ENCODE peak calls at places on chromosomes 3 and 15, in five cellular contexts. One of them, this sample, is unnamed.

GRCh38 chr3:159128628-159129027 is 326.8 kb downstream of the MFSD1 start:
- DNase-seq in ascending aorta: no peak
- DNase-seq in RWPE1: peak; percentile 30
- DNase-seq in fibroblast of pulmonary artery: peak; percentile 72
- DNase-seq in A549: peak; percentile 20
- DNase-seq in this sample: no peak

GRCh38 chr3:129003578-129004112 is 2.5 kb downstream of the EFCC1 start:
- DNase-seq in ascending aorta: no peak
- DNase-seq in RWPE1: peak; percentile 53
- DNase-seq in fibroblast of pulmonary artery: no peak
- DNase-seq in A549: peak; percentile 40
- DNase-seq in this sample: peak; percentile 68

GRCh38 chr3:197539651-197540051 is 16.1 kb downstream of the BDH1 start:
- DNase-seq in ascending aorta: peak; percentile 40
- DNase-seq in RWPE1: peak; percentile 67
- DNase-seq in fibroblast of pulmonary artery: no peak
- DNase-seq in A549: no peak
- DNase-seq in this sample: no peak

GRCh38 chr3:177594096-177594495 is 396.8 kb upstream of the TBL1XR1 start:
- DNase-seq in ascending aorta: no peak
- DNase-seq in RWPE1: no peak
- DNase-seq in fibroblast of pulmonary artery: no peak
- DNase-seq in A549: peak; percentile 66
- DNase-seq in this sample: no peak

GRCh38 chr15:47685141-47685870 is 32.0 kb upstream of the SEMA6D start:
- DNase-seq in ascending aorta: no peak
- DNase-seq in RWPE1: peak; percentile 70
- DNase-seq in fibroblast of pulmonary artery: no peak
- DNase-seq in A549: no peak
- DNase-seq in this sample: no peak

GRCh38 chr3:174126990-174127758 is 729.6 kb downstream of the NLGN1 start:
- DNase-seq in ascending aorta: no peak
- DNase-seq in RWPE1: peak; percentile 1
- DNase-seq in fibroblast of pulmonary artery: no peak
- DNase-seq in A549: no peak
- DNase-seq in this sample: no peak

GRCh38 chr15:53910852-53911251 is 67.4 kb upstream of the UNC13C start:
- DNase-seq in ascending aorta: no peak
- DNase-seq in RWPE1: no peak
- DNase-seq in fibroblast of pulmonary artery: no peak
- DNase-seq in A549: no peak
- DNase-seq in this sample: no peak

GRCh38 chr3:133965033-133965570 is 64.6 kb downstream of the SLCO2A1 start:
- DNase-seq in ascending aorta: no peak
- DNase-seq in RWPE1: no peak
- DNase-seq in fibroblast of pulmonary artery: peak; percentile 28
- DNase-seq in A549: no peak
- DNase-seq in this sample: no peak

GRCh38 chr15:35932541-35932940 is 386.6 kb upstream of the DPH6 start:
- DNase-seq in ascending aorta: no peak
- DNase-seq in RWPE1: no peak
- DNase-seq in fibroblast of pulmonary artery: no peak
- DNase-seq in A549: no peak
- DNase-seq in this sample: no peak

GRCh38 chr3:15443826-15444524 is 16.6 kb downstream of the EAF1 start:
- DNase-seq in ascending aorta: peak; percentile 58
- DNase-seq in RWPE1: no peak
- DNase-seq in fibroblast of pulmonary artery: peak; percentile 61
- DNase-seq in A549: no peak
- DNase-seq in this sample: no peak

GRCh38 chr3:124812291-124813265 is 74.6 kb downstream of the ITGB5 start:
- DNase-seq in ascending aorta: peak; percentile 94
- DNase-seq in RWPE1: peak; percentile 60
- DNase-seq in fibroblast of pulmonary artery: peak; percentile 96
- DNase-seq in A549: peak; percentile 91
- DNase-seq in this sample: peak; percentile 31

GRCh38 chr3:68504185-68504584 is 428.2 kb downstream of the TAFA4 start:
- DNase-seq in ascending aorta: no peak
- DNase-seq in RWPE1: no peak
- DNase-seq in fibroblast of pulmonary artery: no peak
- DNase-seq in A549: no peak
- DNase-seq in this sample: no peak

GRCh38 chr3:28247286-28247685 is 5.9 kb downstream of the CMC1 start:
- DNase-seq in ascending aorta: no peak
- DNase-seq in RWPE1: no peak
- DNase-seq in fibroblast of pulmonary artery: no peak
- DNase-seq in A549: no peak
- DNase-seq in this sample: no peak

GRCh38 chr3:109081746-109082510 is 36.0 kb downstream of the MORC1 start:
- DNase-seq in ascending aorta: no peak
- DNase-seq in RWPE1: peak; percentile 43
- DNase-seq in fibroblast of pulmonary artery: peak; percentile 63
- DNase-seq in A549: peak; percentile 53
- DNase-seq in this sample: peak; percentile 24
- TF ChIP-seq CTCF in ascending aorta: peak; percentile 9
- TF ChIP-seq CTCF in RWPE1: peak; percentile 65
- TF ChIP-seq CTCF in fibroblast of pulmonary artery: peak; percentile 86
- TF ChIP-seq CTCF in A549: peak; percentile 54
- TF ChIP-seq CTCF in this sample: peak; percentile 72

DNA sequence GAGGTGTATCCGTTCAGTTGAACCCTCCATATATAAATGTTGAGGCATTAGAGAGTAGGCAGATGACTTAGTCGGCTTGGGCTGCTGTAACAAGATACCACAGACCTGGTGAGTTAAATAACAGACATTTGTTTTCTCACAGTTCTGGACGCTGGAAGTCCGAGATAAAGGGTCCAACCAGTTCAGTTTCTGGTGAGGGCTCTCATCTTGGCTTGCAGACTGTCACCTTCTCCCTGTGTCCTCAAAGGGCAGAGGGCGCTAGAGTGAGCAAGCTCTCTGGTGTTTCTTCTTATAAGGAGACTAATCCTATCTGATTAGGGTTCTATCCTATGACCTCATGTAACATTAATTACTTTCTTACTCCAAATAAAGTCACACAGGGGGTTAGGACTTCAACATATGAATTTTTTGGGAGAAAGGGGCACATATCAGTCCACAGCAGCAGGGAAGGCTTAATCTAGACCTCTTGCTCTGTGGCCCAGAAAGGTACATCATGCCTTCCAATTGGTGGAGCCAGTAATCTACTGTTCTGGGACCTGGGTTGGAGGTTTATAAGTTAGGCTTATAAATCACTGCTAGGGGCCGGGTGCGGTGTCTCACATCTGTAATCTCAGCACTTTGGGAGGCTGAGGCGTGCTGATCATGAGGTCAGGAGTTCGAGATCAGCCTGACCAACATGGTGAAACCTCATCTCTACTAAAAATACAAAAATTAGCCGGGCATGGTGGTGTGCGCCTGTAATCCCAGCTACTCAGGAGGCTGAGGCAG is 26.3 kb upstream of the SLC28A2 start:
- DNase-seq in ascending aorta: no peak
- DNase-seq in RWPE1: no peak
- DNase-seq in fibroblast of pulmonary artery: no peak
- DNase-seq in A549: no peak
- DNase-seq in this sample: no peak
- TF ChIP-seq CTCF in ascending aorta: no peak
- TF ChIP-seq CTCF in RWPE1: no peak
- TF ChIP-seq CTCF in fibroblast of pulmonary artery: no peak
- TF ChIP-seq CTCF in A549: no peak
- TF ChIP-seq CTCF in this sample: no peak

GRCh38 chr15:58080398-58080797 is 14.9 kb upstream of the ALDH1A2 start:
- DNase-seq in ascending aorta: no peak
- DNase-seq in RWPE1: no peak
- DNase-seq in fibroblast of pulmonary artery: no peak
- DNase-seq in A549: no peak
- DNase-seq in this sample: no peak

GRCh38 chr15:58083526-58083925 is 18.0 kb upstream of the ALDH1A2 start:
- DNase-seq in ascending aorta: no peak
- DNase-seq in RWPE1: no peak
- DNase-seq in fibroblast of pulmonary artery: no peak
- DNase-seq in A549: no peak
- DNase-seq in this sample: no peak

GRCh38 chr15:58081446-58081845 is 15.9 kb upstream of the ALDH1A2 start:
- DNase-seq in ascending aorta: no peak
- DNase-seq in RWPE1: no peak
- DNase-seq in fibroblast of pulmonary artery: no peak
- DNase-seq in A549: no peak
- DNase-seq in this sample: no peak

GRCh38 chr15:58078591-58078990 is 13.1 kb upstream of the ALDH1A2 start:
- DNase-seq in ascending aorta: no peak
- DNase-seq in RWPE1: no peak
- DNase-seq in fibroblast of pulmonary artery: no peak
- DNase-seq in A549: no peak
- DNase-seq in this sample: no peak

DNA sequence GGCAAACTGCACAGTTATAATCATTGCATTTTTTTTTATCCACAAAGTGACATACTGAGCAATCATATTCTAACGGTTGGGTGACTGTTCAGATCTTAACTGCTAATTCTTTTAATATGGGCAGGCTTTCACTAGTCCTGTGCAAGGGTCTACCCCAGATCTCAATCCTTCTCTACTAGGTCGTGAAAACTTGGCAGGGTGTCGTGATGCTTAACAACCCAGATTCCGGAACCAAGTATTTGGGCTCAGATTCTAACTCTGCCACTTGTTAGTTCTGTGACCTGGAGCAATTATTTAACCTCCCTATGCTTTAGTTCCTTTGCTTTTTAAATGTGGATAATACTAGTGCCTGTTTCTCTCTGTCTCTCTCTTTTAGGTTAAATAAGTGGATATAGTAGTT is 16.4 kb upstream of the ALDH1A2 start:
- DNase-seq in ascending aorta: no peak
- DNase-seq in RWPE1: no peak
- DNase-seq in fibroblast of pulmonary artery: no peak
- DNase-seq in A549: no peak
- DNase-seq in this sample: no peak
- TF ChIP-seq CTCF in ascending aorta: no peak
- TF ChIP-seq CTCF in RWPE1: no peak
- TF ChIP-seq CTCF in fibroblast of pulmonary artery: no peak
- TF ChIP-seq CTCF in A549: no peak
- TF ChIP-seq CTCF in this sample: no peak

GRCh38 chr3:14096742-14097141 is 27.9 kb downstream of the CHCHD4 start:
- DNase-seq in ascending aorta: no peak
- DNase-seq in RWPE1: no peak
- DNase-seq in fibroblast of pulmonary artery: no peak
- DNase-seq in A549: peak; percentile 23
- DNase-seq in this sample: no peak
- TF ChIP-seq CTCF in ascending aorta: no peak
- TF ChIP-seq CTCF in RWPE1: no peak
- TF ChIP-seq CTCF in fibroblast of pulmonary artery: no peak
- TF ChIP-seq CTCF in A549: no peak
- TF ChIP-seq CTCF in this sample: no peak

GRCh38 chr3:107913671-107914070 is 177.2 kb downstream of the CD47 start:
- DNase-seq in ascending aorta: no peak
- DNase-seq in RWPE1: no peak
- DNase-seq in fibroblast of pulmonary artery: peak; percentile 96
- DNase-seq in A549: no peak
- DNase-seq in this sample: no peak

GRCh38 chr3:107910713-107911259 is 180.0 kb downstream of the CD47 start:
- DNase-seq in ascending aorta: no peak
- DNase-seq in RWPE1: no peak
- DNase-seq in fibroblast of pulmonary artery: no peak
- DNase-seq in A549: no peak
- DNase-seq in this sample: no peak

GRCh38 chr3:107916166-107916565 is 174.7 kb downstream of the CD47 start:
- DNase-seq in ascending aorta: no peak
- DNase-seq in RWPE1: no peak
- DNase-seq in fibroblast of pulmonary artery: no peak
- DNase-seq in A549: no peak
- DNase-seq in this sample: no peak

DNA sequence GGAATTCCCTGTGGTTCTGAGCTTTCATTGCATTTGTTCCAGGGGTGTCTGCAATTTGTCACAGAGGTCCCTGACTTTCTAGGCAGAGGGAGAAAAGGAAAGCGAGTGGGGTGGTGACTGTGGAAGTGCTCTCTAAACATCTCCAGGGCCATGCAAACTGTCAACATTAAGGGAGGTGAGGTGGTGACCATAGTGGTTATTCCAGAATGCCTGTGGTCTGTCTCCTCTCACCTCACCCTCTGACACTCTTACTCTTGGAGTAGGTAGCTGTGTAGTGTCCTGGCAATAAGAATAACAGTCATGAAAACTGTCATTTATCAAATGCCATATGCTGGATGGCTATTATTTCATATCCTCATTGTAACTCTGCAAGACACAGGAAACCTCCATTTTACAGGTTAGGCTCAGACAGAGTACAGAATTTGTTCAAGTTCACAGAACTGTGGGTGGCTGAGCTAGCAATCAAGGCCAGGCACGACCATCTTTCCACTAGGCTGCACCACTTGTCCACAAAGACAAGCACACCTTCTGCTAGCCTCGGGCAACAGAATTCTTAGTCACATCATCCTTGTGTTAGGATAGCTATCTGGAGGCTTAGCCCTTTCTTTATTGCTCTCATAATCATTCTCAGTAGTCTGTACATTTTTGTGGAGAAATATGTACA is 179.4 kb downstream of the CD47 start:
- DNase-seq in ascending aorta: no peak
- DNase-seq in RWPE1: peak; percentile 9
- DNase-seq in fibroblast of pulmonary artery: no peak
- DNase-seq in A549: no peak
- DNase-seq in this sample: no peak
- TF ChIP-seq CTCF in ascending aorta: no peak
- TF ChIP-seq CTCF in RWPE1: no peak
- TF ChIP-seq CTCF in fibroblast of pulmonary artery: no peak
- TF ChIP-seq CTCF in A549: no peak
- TF ChIP-seq CTCF in this sample: no peak

GRCh38 chr3:51671090-51672082 is at the start of gene TEX264:
- DNase-seq in ascending aorta: peak; percentile 94
- DNase-seq in RWPE1: peak; percentile 83
- DNase-seq in fibroblast of pulmonary artery: peak; percentile 77
- DNase-seq in A549: peak; percentile 77
- DNase-seq in this sample: peak; percentile 68

GRCh38 chr3:51670053-51670666 is 892 bp upstream of the TEX264 start:
- DNase-seq in ascending aorta: peak; percentile 62
- DNase-seq in RWPE1: no peak
- DNase-seq in fibroblast of pulmonary artery: no peak
- DNase-seq in A549: no peak
- DNase-seq in this sample: no peak

GRCh38 chr3:51670711-51671089 is 352 bp upstream of the TEX264 start:
- DNase-seq in ascending aorta: no peak
- DNase-seq in RWPE1: no peak
- DNase-seq in fibroblast of pulmonary artery: no peak
- DNase-seq in A549: no peak
- DNase-seq in this sample: no peak

GRCh38 chr3:51668756-51669155 is 2.3 kb upstream of the TEX264 start:
- DNase-seq in ascending aorta: no peak
- DNase-seq in RWPE1: no peak
- DNase-seq in fibroblast of pulmonary artery: no peak
- DNase-seq in A549: no peak
- DNase-seq in this sample: no peak

GRCh38 chr3:51669241-51670052 is 1.6 kb upstream of the TEX264 start:
- DNase-seq in ascending aorta: peak; percentile 93
- DNase-seq in RWPE1: peak; percentile 57
- DNase-seq in fibroblast of pulmonary artery: peak; percentile 87
- DNase-seq in A549: peak; percentile 85
- DNase-seq in this sample: peak; percentile 93
- TF ChIP-seq CTCF in ascending aorta: peak; percentile 94
- TF ChIP-seq CTCF in RWPE1: peak; percentile 79
- TF ChIP-seq CTCF in fibroblast of pulmonary artery: no peak
- TF ChIP-seq CTCF in A549: peak; percentile 72
- TF ChIP-seq CTCF in this sample: peak; percentile 90

GRCh38 chr3:182621435-182622240 is 171.7 kb upstream of the ATP11B start:
- DNase-seq in ascending aorta: no peak
- DNase-seq in RWPE1: no peak
- DNase-seq in fibroblast of pulmonary artery: no peak
- DNase-seq in A549: no peak
- DNase-seq in this sample: no peak
- TF ChIP-seq CTCF in ascending aorta: no peak
- TF ChIP-seq CTCF in RWPE1: peak; percentile 31
- TF ChIP-seq CTCF in fibroblast of pulmonary artery: peak; percentile 29
- TF ChIP-seq CTCF in A549: peak; percentile 22
- TF ChIP-seq CTCF in this sample: no peak

This sample was measured in glutamatergic neuron.